ENCODE peak calls at places on chromosomes 2 and 18, in six cellular contexts. Q is T-helper 17 cell; P is gastroesophageal sphincter; L is naive thymus-derived CD8-positive, alpha-beta T cell; T is Panc1; E is heart right ventricle. S is an unnamed sample.
A peak's percentile ranks its signal among the peaks of the same experiment; 100 is the strongest.

GRCh38 chr2:143988082-143988481 is 531.8 kb downstream of the ZEB2 start:
- ATAC-seq in Q (no peak), P (no peak), L (no peak), T (no peak), E (no peak), S (no peak)

GRCh38 chr18:51053822-51054221 is 23.8 kb downstream of the SMAD4 start:
- ATAC-seq in Q (peak; percentile 63), P (no peak), L (peak; percentile 29), T (no peak), E (no peak), S (peak; percentile 81)

GRCh38 chr2:136363921-136364320 is 246.0 kb upstream of the CXCR4 start:
- ATAC-seq in Q (no peak), P (no peak), L (no peak), T (no peak), E (no peak), S (no peak)

GRCh38 chr18:715626-716025 is 3.2 kb upstream of the ENOSF1 start:
- ATAC-seq in Q (no peak), P (no peak), L (no peak), T (no peak), E (no peak), S (peak; percentile 74)

GRCh38 chr18:46321954-46322353 is 217.8 kb downstream of the HAUS1 start:
- ATAC-seq in Q (no peak), P (no peak), L (no peak), T (no peak), E (no peak), S (no peak)

GRCh38 chr2:118122768-118123335 is 34.6 kb downstream of the INSIG2 start:
- ATAC-seq in Q (no peak), P (no peak), L (no peak), T (no peak), E (no peak), S (no peak)

GRCh38 chr2:171547720-171548119 is 25.4 kb downstream of the CYBRD1 start:
- ATAC-seq in Q (no peak), P (no peak), L (no peak), T (no peak), E (no peak), S (no peak)

GRCh38 chr2:181146171-181146570 is 165.8 kb downstream of the UBE2E3 start:
- ATAC-seq in Q (no peak), P (no peak), L (peak; percentile 20), T (no peak), E (no peak), S (peak; percentile 25)

S was measured in activated CD4-positive, CD25-positive, alpha-beta regulatory T cell treated with anti-CD3 and anti-CD28 coated beads, Interleukin-2, amount 50 U/mL, for 24 hours.